ENCODE peak calls at places on chromosomes 4 and X, in seven cellular contexts. One of them, this sample, is unnamed.
A peak's percentile ranks its signal among the peaks of the same experiment; 100 is the strongest.

GRCh38 chr4:10741961-10742699 is 57.6 kb upstream of the CLNK start:
- DNase-seq in RCC 7860: no peak
- DNase-seq in NCI-H345: no peak
- DNase-seq in lower lobe of right lung: no peak
- DNase-seq in AG10803: no peak
- DNase-seq in cardiac fibroblast: no peak
- DNase-seq in NCI-H146: no peak
- DNase-seq in this sample: no peak

GRCh38 chrX:107050195-107050709 is 50.2 kb upstream of the MORC4 start:
- DNase-seq in RCC 7860: no peak
- DNase-seq in NCI-H345: no peak
- DNase-seq in lower lobe of right lung: no peak
- DNase-seq in AG10803: no peak
- DNase-seq in cardiac fibroblast: no peak
- DNase-seq in NCI-H146: no peak
- DNase-seq in this sample: no peak

GRCh38 chrX:44244008-44244407 is 99.5 kb downstream of the EFHC2 start:
- DNase-seq in RCC 7860: peak; percentile 6
- DNase-seq in NCI-H345: peak; percentile 4
- DNase-seq in lower lobe of right lung: no peak
- DNase-seq in AG10803: peak; percentile 22
- DNase-seq in cardiac fibroblast: peak; percentile 49
- DNase-seq in NCI-H146: no peak
- DNase-seq in this sample: peak; percentile 40

GRCh38 chr4:140790171-140790570 is 34.0 kb upstream of the TBC1D9 start:
- DNase-seq in RCC 7860: no peak
- DNase-seq in NCI-H345: no peak
- DNase-seq in lower lobe of right lung: no peak
- DNase-seq in AG10803: no peak
- DNase-seq in cardiac fibroblast: peak; percentile 21
- DNase-seq in NCI-H146: no peak
- DNase-seq in this sample: no peak

GRCh38 chr4:55932489-55932888 is 16.3 kb upstream of the CEP135 start:
- DNase-seq in RCC 7860: no peak
- DNase-seq in NCI-H345: no peak
- DNase-seq in lower lobe of right lung: no peak
- DNase-seq in AG10803: no peak
- DNase-seq in cardiac fibroblast: no peak
- DNase-seq in NCI-H146: no peak
- DNase-seq in this sample: no peak

GRCh38 chr4:41154814-41155177 is 59.5 kb downstream of the APBB2 start:
- DNase-seq in RCC 7860: peak; percentile 76
- DNase-seq in NCI-H345: no peak
- DNase-seq in lower lobe of right lung: no peak
- DNase-seq in AG10803: no peak
- DNase-seq in cardiac fibroblast: no peak
- DNase-seq in NCI-H146: no peak
- DNase-seq in this sample: peak; percentile 36

GRCh38 chr4:57137261-57137660 is 27.1 kb upstream of the IGFBP7 start:
- DNase-seq in RCC 7860: peak; percentile 57
- DNase-seq in NCI-H345: no peak
- DNase-seq in lower lobe of right lung: no peak
- DNase-seq in AG10803: no peak
- DNase-seq in cardiac fibroblast: no peak
- DNase-seq in NCI-H146: no peak
- DNase-seq in this sample: no peak

GRCh38 chrX:134512566-134512965 is 52.6 kb downstream of the HPRT1 start:
- DNase-seq in RCC 7860: peak; percentile 88
- DNase-seq in NCI-H345: no peak
- DNase-seq in lower lobe of right lung: no peak
- DNase-seq in AG10803: peak; percentile 66
- DNase-seq in cardiac fibroblast: peak; percentile 58
- DNase-seq in NCI-H146: no peak
- DNase-seq in this sample: peak; percentile 51

GRCh38 chr4:33626242-33626641 is 2618.1 kb downstream of the ARAP2 start:
- DNase-seq in RCC 7860: no peak
- DNase-seq in NCI-H345: no peak
- DNase-seq in lower lobe of right lung: no peak
- DNase-seq in AG10803: no peak
- DNase-seq in cardiac fibroblast: no peak
- DNase-seq in NCI-H146: no peak
- DNase-seq in this sample: peak; percentile 2

GRCh38 chrX:110706446-110706845 is 89.2 kb downstream of the CHRDL1 start:
- DNase-seq in RCC 7860: no peak
- DNase-seq in NCI-H345: no peak
- DNase-seq in lower lobe of right lung: no peak
- DNase-seq in AG10803: no peak
- DNase-seq in cardiac fibroblast: no peak
- DNase-seq in NCI-H146: no peak
- DNase-seq in this sample: no peak

GRCh38 chrX:2243913-2244460 is 256.8 kb downstream of the DHRSX start:
- DNase-seq in RCC 7860: no peak
- DNase-seq in NCI-H345: no peak
- DNase-seq in lower lobe of right lung: no peak
- DNase-seq in AG10803: peak; percentile 90
- DNase-seq in cardiac fibroblast: no peak
- DNase-seq in NCI-H146: no peak
- DNase-seq in this sample: peak; percentile 81

GRCh38 chr4:188624370-188624769 is 485.1 kb downstream of the TRIML1 start:
- DNase-seq in RCC 7860: no peak
- DNase-seq in NCI-H345: no peak
- DNase-seq in lower lobe of right lung: no peak
- DNase-seq in AG10803: no peak
- DNase-seq in cardiac fibroblast: no peak
- DNase-seq in NCI-H146: no peak
- DNase-seq in this sample: no peak

GRCh38 chrX:57134702-57135101 is 2.5 kb downstream of the SPIN2A start:
- DNase-seq in RCC 7860: no peak
- DNase-seq in NCI-H345: no peak
- DNase-seq in lower lobe of right lung: no peak
- DNase-seq in AG10803: no peak
- DNase-seq in cardiac fibroblast: no peak
- DNase-seq in NCI-H146: no peak
- DNase-seq in this sample: no peak

GRCh38 chr4:8278009-8278395 is 8.4 kb downstream of the HTRA3 start:
- DNase-seq in RCC 7860: no peak
- DNase-seq in NCI-H345: no peak
- DNase-seq in lower lobe of right lung: no peak
- DNase-seq in AG10803: peak; percentile 29
- DNase-seq in cardiac fibroblast: no peak
- DNase-seq in NCI-H146: no peak
- DNase-seq in this sample: peak; percentile 57

GRCh38 chr4:177964061-177964460 is 521.8 kb upstream of the AGA start:
- DNase-seq in RCC 7860: peak; percentile 56
- DNase-seq in NCI-H345: no peak
- DNase-seq in lower lobe of right lung: no peak
- DNase-seq in AG10803: no peak
- DNase-seq in cardiac fibroblast: no peak
- DNase-seq in NCI-H146: no peak
- DNase-seq in this sample: no peak